ENCODE peak calls at places on chromosomes 2 and 18, in eight cellular contexts. S is HCT116, G is HepG2, H is transverse colon, O is stomach, V is esophagus muscularis mucosa, J is GM23338, D is suprapubic skin. M is an unnamed sample.
A peak's percentile ranks its signal among the peaks of the same experiment; 100 is the strongest.

GRCh38 chr18:76445275-76445674 is 49.8 kb downstream of the ZNF516 start:
- DNase-seq in S (no peak), G (no peak), H (no peak), O (no peak), V (no peak), J (no peak), D (no peak), M (no peak)

GRCh38 chr18:58054041-58054733 is 10.2 kb downstream of the NEDD4L start:
- DNase-seq in S (no peak), G (peak; percentile 76), H (no peak), O (no peak), V (no peak), J (peak; percentile 72), D (no peak), M (no peak)

GRCh38 chr2:160574472-160575140 is 81.0 kb upstream of the RBMS1 start:
- DNase-seq in S (no peak), G (no peak), H (no peak), O (no peak), V (no peak), J (no peak), D (no peak), M (no peak)

GRCh38 chr2:222715729-222716128 is 44.3 kb downstream of the MOGAT1 start:
- DNase-seq in S (no peak), G (no peak), H (peak; percentile 14), O (no peak), V (no peak), J (no peak), D (no peak), M (no peak)

GRCh38 chr18:44128365-44128764 is 552.3 kb upstream of the SETBP1 start:
- DNase-seq in S (no peak), G (no peak), H (no peak), O (no peak), V (no peak), J (no peak), D (no peak), M (no peak)

GRCh38 chr2:16112251-16112971 is 172.1 kb downstream of the MYCN start:
- DNase-seq in S (no peak), G (no peak), H (no peak), O (no peak), V (no peak), J (no peak), D (no peak), M (no peak)

GRCh38 chr2:218894168-218895157 is 13.8 kb downstream of the WNT10A start:
- DNase-seq in S (no peak), G (no peak), H (no peak), O (no peak), V (no peak), J (no peak), D (no peak), M (no peak)

GRCh38 chr2:226781471-226781870 is 18.1 kb downstream of the IRS1 start:
- DNase-seq in S (no peak), G (no peak), H (no peak), O (no peak), V (no peak), J (peak; percentile 33), D (no peak), M (no peak)

GRCh38 chr2:126825306-126825705 is 73.4 kb upstream of the TEX51 start:
- DNase-seq in S (no peak), G (no peak), H (no peak), O (no peak), V (peak; percentile 81), J (no peak), D (no peak), M (no peak)

GRCh38 chr2:64392514-64392913 is 61.4 kb upstream of the LGALSL start:
- DNase-seq in S (no peak), G (no peak), H (no peak), O (no peak), V (no peak), J (no peak), D (no peak), M (no peak)

DNA sequence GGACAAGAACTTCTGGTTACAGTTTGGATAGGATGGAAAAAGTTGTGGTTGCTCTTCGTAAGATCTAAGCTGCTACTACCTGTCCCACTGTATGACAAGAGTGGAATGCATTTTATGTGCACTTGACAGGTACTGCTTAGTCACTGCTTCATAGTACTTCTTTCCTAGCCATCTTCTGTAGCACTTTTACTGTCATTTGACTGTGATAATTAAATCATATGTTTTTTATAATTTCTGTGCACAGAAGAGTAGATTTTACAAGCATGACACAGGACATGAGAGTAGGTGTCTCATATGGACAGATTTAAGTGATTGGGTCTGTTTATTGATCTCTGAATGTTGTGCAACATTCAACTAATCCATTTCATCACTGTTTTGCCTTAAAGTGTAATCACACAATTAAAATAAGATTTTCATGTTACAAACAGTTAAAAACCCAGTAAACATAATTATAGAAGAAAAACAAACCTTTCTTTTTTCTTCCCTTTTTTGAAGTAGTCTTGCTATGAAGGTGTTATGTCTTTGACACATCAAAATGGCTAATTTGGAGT is 2.9 kb downstream of the SPATS2L start:
- DNase-seq in S (no peak), G (no peak), H (no peak), O (no peak), V (no peak), J (no peak), D (no peak), M (no peak)
- H3K4me3 ChIP-seq in S (no peak overlapping the region), G (peak overlapping the region; percentile 84), H (no peak overlapping the region), O (no peak overlapping the region), V (no peak overlapping the region), J (peak overlapping the region; percentile 84), D (no peak overlapping the region), M (no peak overlapping the region)

DNA sequence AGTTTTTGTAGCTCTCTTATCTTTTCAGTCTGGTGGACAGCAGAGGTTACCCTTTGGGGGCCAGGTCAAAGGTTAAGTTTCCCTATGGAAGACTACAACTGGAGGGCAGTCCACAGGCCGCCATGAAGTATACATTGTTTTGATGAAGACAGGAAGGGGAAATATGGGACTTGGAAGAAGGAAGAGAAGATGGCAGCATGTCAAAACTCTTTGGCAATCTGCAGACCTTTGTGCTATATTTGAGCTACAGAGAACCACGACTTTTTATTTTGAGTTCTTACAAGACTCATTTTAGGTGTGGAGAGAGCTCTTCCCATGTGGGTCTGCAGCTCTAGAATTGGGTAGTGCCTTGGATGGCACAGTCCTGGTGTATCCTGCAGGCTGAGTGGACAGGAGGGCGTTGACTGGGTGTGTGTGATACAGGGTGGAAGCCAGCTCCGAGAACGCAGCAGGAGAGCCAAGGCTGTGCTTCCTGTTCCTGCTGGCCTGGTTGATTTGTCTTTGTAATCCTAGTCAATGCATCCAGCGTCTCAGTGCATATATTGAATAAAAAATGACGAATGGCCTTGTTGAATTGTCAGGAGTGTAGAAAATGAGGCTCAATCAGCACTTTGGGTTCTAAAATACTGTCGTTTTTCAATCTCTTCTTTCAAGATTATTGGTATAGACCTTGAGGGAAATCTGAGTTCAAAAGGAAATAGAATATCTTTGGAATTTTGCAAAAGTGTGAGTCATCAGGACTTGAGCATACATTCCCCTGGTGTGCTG is 11.5 kb downstream of the ITGA6 start:
- DNase-seq in S (peak; percentile 75), G (no peak), H (peak; percentile 74), O (peak; percentile 65), V (no peak), J (no peak), D (no peak), M (no peak)
- TF ChIP-seq POLR2AphosphoS5 in S (peak; percentile 42), G (no peak), H (peak; percentile 15), O (no peak), V (peak; percentile 6), J (no peak), D (no peak), M (no peak)

GRCh38 chr2:235556901-235557300 is 63.1 kb downstream of the AGAP1 start:
- DNase-seq in S (no peak), G (no peak), H (no peak), O (no peak), V (no peak), J (no peak), D (no peak), M (no peak)
- H3K4me1 ChIP-seq in S (peaks cover 25% of the 10 kb centered on the region), G (peaks cover 54% of the 10 kb centered on the region), H (peaks cover 33% of the 10 kb centered on the region), O (peaks cover 36% of the 10 kb centered on the region), V (peaks cover 52% of the 10 kb centered on the region), J (peaks cover 14% of the 10 kb centered on the region), D (peaks cover 7% of the 10 kb centered on the region), M (no peaks in the 10 kb centered on the region)

DNA sequence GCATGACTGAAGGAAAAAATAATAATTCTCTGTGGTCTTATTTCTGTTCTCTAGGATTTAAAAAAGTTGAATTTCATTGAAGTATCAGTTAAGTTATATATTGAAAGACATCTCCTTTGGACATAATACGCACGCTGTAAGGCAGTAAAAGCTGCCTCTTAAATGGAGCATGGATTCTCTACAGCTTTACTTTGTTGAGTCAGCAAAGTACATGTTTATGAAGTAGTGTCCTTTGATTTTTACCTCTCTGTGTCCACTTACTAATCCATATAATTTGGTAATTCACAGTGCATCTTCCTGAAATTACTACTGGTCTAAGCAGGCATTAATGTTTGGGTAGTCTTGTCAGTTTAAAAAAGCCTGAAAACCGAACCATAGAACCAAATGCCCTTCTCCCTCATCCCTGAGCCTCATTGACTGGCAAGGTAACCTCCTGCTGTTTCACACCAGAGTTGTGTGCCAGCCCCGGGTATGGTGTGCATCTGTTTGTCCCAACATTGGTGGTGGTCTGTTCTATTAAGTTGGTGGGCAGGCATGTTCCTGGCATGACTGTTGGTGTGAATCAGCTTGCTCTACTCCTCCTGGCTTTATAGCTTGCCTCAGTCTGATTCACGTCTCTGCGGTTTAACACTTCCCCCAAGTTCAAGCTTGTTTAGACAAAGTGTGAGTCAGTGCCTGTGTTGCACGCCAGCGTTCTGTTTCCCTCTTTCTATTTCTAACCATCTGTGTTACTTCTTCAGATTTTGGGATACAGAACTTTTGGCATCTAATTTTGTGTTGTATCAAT is 71.0 kb upstream of the ITM2C start:
- DNase-seq in S (peak; percentile 95), G (no peak), H (peak; percentile 70), O (peak; percentile 70), V (no peak), J (no peak), D (peak; percentile 84), M (peak; percentile 70)
- H3K4me3 ChIP-seq in S (peak overlapping the region; percentile 34), G (no peak overlapping the region), H (no peak overlapping the region), O (no peak overlapping the region), V (no peak overlapping the region), J (no peak overlapping the region), D (no peak overlapping the region), M (peak overlapping the region; percentile 4)

M was measured in breast epithelium.